ENCODE peak calls at places on chromosome 20, in four cellular contexts. G is WTC11, J is HepG2, A is K562. P is an unnamed sample.
A peak's percentile ranks its signal among the peaks of the same experiment; 100 is the strongest.

GRCh38 chr20:17627101-17627950 is 54.7 kb downstream of the RRBP1 start:
- DNase-seq in J (no peak), A (no peak), G (no peak), P (no peak)

GRCh38 chr20:42686057-42686456 is 503.6 kb downstream of the PTPRT start:
- DNase-seq in G (no peak), A (no peak), J (no peak), P (no peak)

GRCh38 chr20:11170565-11170964 is 496.8 kb upstream of the JAG1 start:
- DNase-seq in J (no peak), G (no peak), A (no peak), P (no peak)

GRCh38 chr20:36717657-36718056 is 28.2 kb downstream of the NDRG3 start:
- DNase-seq in A (no peak), J (peak; percentile 45), G (no peak), P (peak; percentile 21)

GRCh38 chr20:35541118-35541782 is 628 bp upstream of the ERGIC3 start:
- DNase-seq in G (no peak), A (no peak), J (no peak), P (no peak)

GRCh38 chr20:58389324-58389967 is 417 bp downstream of the VAPB start:
- DNase-seq in J (peak; percentile 26), G (peak; percentile 50), A (peak; percentile 55), P (no peak)

GRCh38 chr20:21202284-21202683 is 76.4 kb downstream of the KIZ start:
- DNase-seq in G (no peak), A (no peak), J (peak; percentile 16), P (no peak)

GRCh38 chr20:54922096-54922495 is 446.7 kb downstream of the DOK5 start:
- DNase-seq in G (no peak), A (no peak), J (no peak), P (no peak)

GRCh38 chr20:48771542-48771941 is 56.3 kb downstream of the PREX1 start:
- DNase-seq in A (peak; percentile 47), J (no peak), G (no peak), P (no peak)

GRCh38 chr20:50999355-50999754 is 23.6 kb downstream of the KCNG1 start:
- DNase-seq in A (no peak), G (no peak), J (no peak), P (no peak)

GRCh38 chr20:60751826-60752225 is 500.2 kb upstream of the CDH4 start:
- DNase-seq in J (no peak), G (no peak), A (no peak), P (no peak)
- TF ChIP-seq HMGXB4 in J (no peak), G (no peak), A (no peak), P (no peak)

DNA sequence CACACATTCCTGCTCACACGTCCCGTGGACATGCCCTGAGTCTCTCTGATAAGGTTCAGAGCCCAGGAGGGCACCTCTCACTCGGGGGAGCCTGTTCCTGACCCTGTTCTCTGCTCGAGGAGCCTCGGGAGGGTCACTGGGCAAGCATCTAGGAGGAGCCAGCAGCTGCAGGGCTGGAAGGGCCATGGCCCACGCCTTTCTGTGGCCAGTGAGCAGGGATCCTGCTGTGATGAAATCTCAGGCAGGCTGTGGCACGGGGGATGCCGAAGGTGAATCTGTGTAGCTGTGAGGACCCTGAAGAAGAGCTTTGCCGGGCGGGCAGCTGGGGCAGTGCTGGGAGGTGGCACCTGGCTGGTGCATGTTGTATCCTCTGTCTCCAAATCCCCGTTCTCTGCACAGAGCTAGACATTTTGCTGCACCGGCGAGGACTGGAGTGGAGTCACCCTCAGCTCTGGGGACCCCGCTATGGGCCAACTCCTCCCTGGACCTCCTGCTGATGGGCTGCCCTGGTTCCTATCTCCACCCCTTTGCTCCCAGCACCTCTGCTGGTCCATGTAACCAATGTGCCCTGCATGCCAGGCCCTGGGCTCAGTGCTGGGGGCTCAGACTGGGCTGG is 7.1 kb upstream of the NPBWR2 start:
- DNase-seq in A (no peak), J (no peak), G (no peak), P (no peak)
- TF ChIP-seq HMGXB4 in A (no peak), J (no peak), G (no peak), P (no peak)

DNA sequence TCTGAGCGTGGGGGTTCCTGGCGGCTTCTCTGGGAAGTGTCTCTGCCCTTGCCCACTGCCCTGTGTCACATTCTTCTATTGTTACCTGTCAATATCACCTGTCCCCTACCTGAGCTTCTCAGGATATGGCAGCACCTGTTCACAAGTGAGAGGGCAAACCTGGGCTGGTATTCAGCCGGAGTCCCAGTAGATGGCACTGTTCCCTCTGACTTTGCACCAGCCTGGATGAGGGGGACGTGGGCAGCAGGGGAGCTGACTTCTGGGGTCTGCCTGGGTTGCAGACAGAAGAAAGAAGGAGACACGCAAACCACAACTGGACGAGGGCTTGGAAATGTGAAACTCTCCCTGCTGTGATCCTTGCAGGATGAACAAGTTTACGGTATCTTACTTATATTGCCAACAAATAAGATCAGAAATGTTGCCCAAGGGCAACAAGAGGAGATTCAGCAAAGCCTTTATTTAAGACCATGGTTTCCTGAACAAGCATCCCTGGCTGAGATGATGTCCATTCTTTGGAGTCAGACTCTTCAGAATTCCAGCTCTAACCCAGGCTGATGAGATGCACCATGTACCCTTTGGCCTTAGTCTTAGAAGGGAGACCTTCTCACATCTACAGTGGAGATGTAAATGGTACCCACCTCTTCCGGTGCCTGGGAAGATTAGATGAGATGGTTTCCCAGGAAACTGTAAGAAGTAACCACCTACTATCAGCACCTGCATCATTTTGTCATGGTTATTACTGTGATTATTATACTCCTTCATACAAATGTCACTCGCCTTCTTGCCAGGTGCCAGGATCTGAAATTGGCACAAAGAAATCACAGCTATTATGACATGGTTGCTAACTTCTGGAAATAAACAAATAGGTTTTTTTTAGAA is 400.0 kb upstream of the CDH4 start:
- DNase-seq in J (peak; percentile 8), A (peak; percentile 13), G (peak; percentile 68), P (peak; percentile 18)
- TF ChIP-seq HMGXB4 in J (no peak), A (no peak), G (no peak), P (no peak)

GRCh38 chr20:2745060-2745910 is 52.7 kb downstream of the EBF4 start:
- DNase-seq in J (no peak), A (no peak), G (no peak), P (no peak)

GRCh38 chr20:2741881-2742280 is 49.3 kb downstream of the EBF4 start:
- DNase-seq in A (no peak), J (no peak), G (no peak), P (no peak)

GRCh38 chr20:2741463-2741862 is 48.9 kb downstream of the EBF4 start:
- DNase-seq in J (no peak), A (no peak), G (no peak), P (no peak)

GRCh38 chr20:2742431-2742830 is 49.9 kb downstream of the EBF4 start:
- DNase-seq in A (no peak), G (no peak), J (no peak), P (no peak)

DNA sequence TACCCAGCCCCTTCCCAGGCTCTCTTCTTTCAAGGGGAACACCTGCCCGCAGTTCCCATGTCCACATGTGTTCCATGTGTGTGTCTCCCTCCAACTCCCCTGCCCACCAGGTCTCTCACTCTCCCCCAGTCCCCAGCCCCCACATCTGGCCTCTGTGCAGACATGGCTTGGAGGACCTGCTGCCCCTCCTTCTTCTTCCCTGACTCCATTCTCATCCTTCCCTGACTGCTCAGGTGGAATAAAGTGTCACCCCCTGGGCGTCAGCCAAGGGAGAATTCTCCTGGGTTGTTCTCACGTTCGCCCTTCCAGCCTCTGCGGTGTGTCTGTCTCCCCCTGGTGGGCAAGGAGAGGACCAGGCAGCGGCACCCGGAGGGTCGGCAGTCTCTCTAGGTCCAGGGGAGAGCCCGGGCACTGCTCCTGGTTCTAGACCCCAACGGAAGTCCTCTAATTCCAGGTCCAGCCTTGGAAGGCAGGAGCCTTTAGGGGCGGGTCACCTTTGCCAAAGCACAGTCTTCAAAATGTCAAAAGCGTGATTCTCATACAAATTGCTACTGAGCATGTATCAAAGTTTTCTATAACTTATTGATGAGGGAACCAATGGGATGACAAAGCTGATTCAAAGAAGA is 50.5 kb downstream of the EBF4 start:
- DNase-seq in A (peak; percentile 70), J (peak; percentile 73), G (peak; percentile 82), P (peak; percentile 71)
- TF ChIP-seq HMGXB4 in A (no peak), J (peak; percentile 31), G (no peak), P (no peak)

DNA sequence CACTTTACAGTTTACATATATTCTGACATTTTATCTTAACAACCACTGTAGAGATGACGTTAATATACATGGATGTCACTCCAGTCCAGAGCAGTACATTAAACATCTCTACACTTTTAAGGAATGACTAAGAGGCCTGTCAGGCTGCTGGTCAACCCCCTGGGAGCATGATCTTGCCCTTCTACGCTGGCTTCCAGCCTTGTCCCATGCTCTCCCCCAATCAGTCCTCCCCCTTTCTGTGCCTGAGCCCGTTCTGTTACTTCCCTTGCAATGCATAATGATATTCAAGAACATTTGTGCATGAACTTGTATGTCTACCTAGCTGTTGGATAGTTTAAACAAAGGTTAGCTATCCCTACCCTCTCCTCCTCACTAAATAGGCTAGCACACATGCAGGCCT is 40.5 kb upstream of the PLCB4 start:
- DNase-seq in J (no peak), A (peak; percentile 3), G (no peak), P (no peak)
- TF ChIP-seq HMGXB4 in J (no peak), A (no peak), G (no peak), P (no peak)

GRCh38 chr20:23365390-23366165 is 3.6 kb downstream of the GZF1 start:
- DNase-seq in J (no peak), A (no peak), G (no peak), P (no peak)

GRCh38 chr20:23361108-23361650 is 803 bp upstream of the GZF1 start:
- DNase-seq in G (no peak), A (no peak), J (peak; percentile 74), P (peak; percentile 49)

GRCh38 chr20:23363257-23363649 is 1.3 kb downstream of the GZF1 start:
- DNase-seq in A (no peak), J (no peak), G (no peak), P (no peak)

GRCh38 chr20:23361651-23362391 is at the start of gene GZF1:
- DNase-seq in G (peak; percentile 98), J (peak; percentile 98), A (peak; percentile 94), P (peak; percentile 99)

GRCh38 chr20:23362392-23363256 is 642 bp downstream of the GZF1 start:
- DNase-seq in G (peak; percentile 35), A (peak; percentile 9), J (peak; percentile 46), P (no peak)
- TF ChIP-seq HMGXB4 in G (no peak), A (no peak), J (no peak), P (no peak)

GRCh38 chr20:44648068-44648467 is 3.4 kb downstream of the ADA start:
- DNase-seq in G (no peak), A (no peak), J (no peak), P (no peak)

GRCh38 chr20:44648579-44648978 is 2.9 kb downstream of the ADA start:
- DNase-seq in A (no peak), G (peak; percentile 26), J (peak; percentile 35), P (no peak)

GRCh38 chr20:44651507-44652373 is at the start of gene ADA:
- DNase-seq in A (peak; percentile 76), J (peak; percentile 47), G (peak; percentile 59), P (peak; percentile 62)

GRCh38 chr20:44650777-44651493 is 564 bp downstream of the ADA start:
- DNase-seq in G (no peak), A (no peak), J (no peak), P (no peak)

DNA sequence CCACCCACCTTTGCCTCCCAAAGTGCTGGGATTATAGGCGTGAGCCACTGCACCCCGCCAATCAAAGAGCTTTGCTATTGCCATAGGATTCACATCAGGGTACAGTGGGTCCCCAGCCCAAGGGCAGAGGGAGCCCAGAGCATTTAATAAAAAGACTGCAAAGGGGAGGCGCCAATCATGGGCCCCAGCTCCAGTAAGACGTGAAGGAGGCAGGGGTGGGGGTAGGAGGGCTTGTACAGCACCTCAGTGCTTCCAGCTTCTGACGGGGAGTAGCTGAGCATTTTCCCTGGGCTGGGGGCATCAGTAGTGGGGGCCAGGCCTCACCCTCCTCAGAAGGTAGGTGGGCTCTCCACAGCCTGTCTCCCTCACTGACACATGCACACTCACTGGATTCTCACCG is 1.5 kb downstream of the ADA start:
- DNase-seq in A (no peak), J (no peak), G (no peak), P (no peak)
- TF ChIP-seq HMGXB4 in A (no peak), J (no peak), G (no peak), P (no peak)

GRCh38 chr20:46088409-46089075 is 1.2 kb downstream of the NCOA5 start:
- DNase-seq in J (peak; percentile 63), G (no peak), A (peak; percentile 21), P (peak; percentile 22)
- TF ChIP-seq HMGXB4 in J (no peak), G (no peak), A (no peak), P (no peak)